ENCODE peak calls at places on chromosomes 11 and 22, in four cellular contexts. U is GM23338, S is dorsolateral prefrontal cortex, R is brain microvascular endothelial cell. X is an unnamed sample.
A peak's percentile ranks its signal among the peaks of the same experiment; 100 is the strongest.

GRCh38 chr22:46373166-46373565 is 37.7 kb downstream of the TRMU start:
- DNase-seq in U (no peak), S (no peak), R (no peak), X (no peak)

GRCh38 chr11:134949121-134949591 is 537.1 kb upstream of the B3GAT1 start:
- DNase-seq in U (no peak), S (no peak), R (peak; percentile 72), X (no peak)

GRCh38 chr11:46278387-46279173 is 1.1 kb downstream of the CREB3L1 start:
- DNase-seq in U (peak; percentile 87), S (peak; percentile 46), R (peak; percentile 55), X (peak; percentile 85)

GRCh38 chr22:46736705-46737104 is 1.3 kb downstream of the CERK start:
- DNase-seq in U (no peak), S (no peak), R (no peak), X (no peak)

GRCh38 chr22:21569459-21570161 is 2.1 kb downstream of the UBE2L3 start:
- DNase-seq in U (no peak), S (no peak), R (no peak), X (no peak)

GRCh38 chr11:61919113-61919840 is 1.9 kb upstream of the RAB3IL1 start:
- DNase-seq in U (no peak), S (no peak), R (no peak), X (no peak)

GRCh38 chr22:44828193-44828592 is 75.8 kb downstream of the ARHGAP8 start:
- DNase-seq in U (peak; percentile 66), S (no peak), R (no peak), X (no peak)

GRCh38 chr11:46363031-46363407 is 15.8 kb downstream of the DGKZ start:
- DNase-seq in U (no peak), S (peak; percentile 76), R (peak; percentile 83), X (no peak)

GRCh38 chr22:31874821-31875220 is 69.5 kb upstream of the YWHAH start:
- DNase-seq in U (no peak), S (no peak), R (no peak), X (no peak)

GRCh38 chr11:133134561-133135173 is 397.6 kb downstream of the OPCML start:
- DNase-seq in U (peak; percentile 90), S (peak; percentile 74), R (peak; percentile 48), X (peak; percentile 79)

GRCh38 chr11:35192347-35192746 is 53.4 kb downstream of the CD44 start:
- DNase-seq in U (no peak), S (no peak), R (no peak), X (peak; percentile 59)

DNA sequence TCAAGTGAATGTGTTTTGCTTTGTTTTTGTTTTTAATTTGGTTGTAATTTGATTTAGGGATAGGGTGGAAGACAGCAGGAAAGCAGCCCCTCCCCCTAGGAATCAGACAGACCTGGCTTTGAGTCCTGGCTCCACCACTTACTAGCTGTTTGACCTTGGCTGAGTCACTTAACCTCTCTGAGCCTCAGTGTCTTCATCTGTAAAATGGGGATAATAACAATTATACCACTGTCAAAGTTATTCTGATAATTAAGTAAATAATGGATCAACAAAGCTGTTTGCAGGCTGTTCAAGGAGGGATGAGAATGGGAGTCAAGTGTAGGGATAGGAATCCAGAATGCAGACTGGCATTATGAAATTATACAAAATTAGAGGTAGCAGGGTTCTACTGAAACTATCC is 1.2 kb downstream of the ANAPC15 start:
- DNase-seq in U (no peak), S (no peak), R (no peak), X (no peak)
- H3K4me3 ChIP-seq in U (peak overlapping the region; percentile 49), S (peak overlapping the region; percentile 96), R (peak overlapping the region; percentile 62), X (peak overlapping the region; percentile 1)

GRCh38 chr11:65896009-65896999 is 3.9 kb downstream of the FOSL1 start:
- DNase-seq in U (no peak), S (no peak), R (no peak), X (no peak)

GRCh38 chr11:65891180-65892136 is 985 bp downstream of the CCDC85B start:
- DNase-seq in U (peak; percentile 83), S (no peak), R (no peak), X (no peak)

GRCh38 chr11:65892661-65893317 is 2.3 kb downstream of the CCDC85B start:
- DNase-seq in U (no peak), S (no peak), R (no peak), X (no peak)

GRCh38 chr11:65895482-65895981 is 4.7 kb downstream of the FOSL1 start:
- DNase-seq in U (no peak), S (no peak), R (no peak), X (no peak)

GRCh38 chr11:65894034-65894591 is 3.6 kb downstream of the CCDC85B start:
- DNase-seq in U (no peak), S (no peak), R (no peak), X (no peak)
- H3K4me3 ChIP-seq in U (no peak overlapping the region), S (peak overlapping the region; percentile 71), R (no peak overlapping the region), X (no peak overlapping the region)

GRCh38 chr11:85685131-85685819 is 720 bp downstream of the CCDC89 start:
- DNase-seq in U (no peak), S (peak; percentile 44), R (no peak), X (peak; percentile 39)

GRCh38 chr11:85682330-85683305 is 3.4 kb downstream of the CCDC89 start:
- DNase-seq in U (no peak), S (peak; percentile 62), R (peak; percentile 17), X (no peak)

GRCh38 chr11:85680897-85681296 is 5.1 kb downstream of the CCDC89 start:
- DNase-seq in U (peak; percentile 55), S (no peak), R (no peak), X (no peak)

DNA sequence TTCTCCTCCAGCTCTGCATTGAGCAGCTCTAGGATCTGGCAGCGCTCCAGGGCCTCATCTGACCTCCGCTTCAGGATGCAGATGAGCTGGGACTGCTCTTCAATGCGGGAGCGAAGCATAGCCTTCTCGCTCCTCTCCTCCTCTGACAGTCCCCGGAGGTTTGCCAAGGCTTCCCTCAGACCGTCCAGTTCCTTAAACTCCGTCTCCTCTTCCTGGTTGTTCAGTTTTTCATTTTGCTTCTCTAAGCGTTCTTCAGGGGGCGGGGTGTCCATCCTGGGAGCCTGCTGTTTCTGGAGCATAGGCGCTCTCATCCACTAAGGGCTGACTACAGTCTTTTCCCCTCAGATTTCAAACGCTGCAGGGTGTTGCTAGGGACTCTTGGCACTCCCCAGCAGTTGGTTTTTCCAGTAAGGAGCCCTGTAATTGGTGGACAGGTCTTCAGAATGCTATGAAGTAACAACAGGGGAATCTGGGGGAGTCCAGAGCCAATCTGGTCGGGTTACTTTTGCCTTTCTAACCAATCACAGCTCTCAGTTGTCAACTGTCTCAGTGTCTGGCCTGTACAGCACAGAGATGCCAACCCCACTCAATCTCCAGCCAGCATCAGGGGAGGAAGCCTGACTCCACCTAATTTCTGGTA is at the start of gene CCDC89:
- DNase-seq in U (peak; percentile 46), S (peak; percentile 53), R (peak; percentile 98), X (peak; percentile 45)
- H3K4me3 ChIP-seq in U (no peak within 1 kb of the TSS), S (peak within 1 kb of the TSS; percentile 65), R (peak within 1 kb of the TSS; percentile 53), X (no peak within 1 kb of the TSS)

GRCh38 chr11:14309425-14310192 is 49.4 kb downstream of the RRAS2 start:
- DNase-seq in U (no peak), S (no peak), R (no peak), X (no peak)

GRCh38 chr11:14308897-14309387 is 50.0 kb downstream of the RRAS2 start:
- DNase-seq in U (no peak), S (no peak), R (no peak), X (no peak)

GRCh38 chr11:14308114-14308896 is 50.7 kb downstream of the RRAS2 start:
- DNase-seq in U (peak; percentile 64), S (no peak), R (peak; percentile 38), X (peak; percentile 67)

GRCh38 chr11:14312736-14313438 is 46.1 kb downstream of the RRAS2 start:
- DNase-seq in U (no peak), S (no peak), R (peak; percentile 25), X (no peak)

GRCh38 chr11:14310696-14311095 is 48.3 kb downstream of the RRAS2 start:
- DNase-seq in U (no peak), S (no peak), R (no peak), X (no peak)
- H3K4me3 ChIP-seq in U (no peak overlapping the region), S (no peak overlapping the region), R (no peak overlapping the region), X (no peak overlapping the region)

GRCh38 chr22:50696799-50697561 is 24.4 kb downstream of the SHANK3 start:
- DNase-seq in U (peak; percentile 74), S (peak; percentile 62), R (no peak), X (peak; percentile 69)
- H3K4me3 ChIP-seq in U (peak overlapping the region; percentile 53), S (peak overlapping the region; percentile 75), R (peak overlapping the region; percentile 26), X (peak overlapping the region; percentile 26)